ENCODE peak calls at places on chromosomes 12 and 14, in nine cellular contexts. L is fibroblast of the aortic adventitia, E is heart right ventricle, G is GM20000, Y is body of pancreas, J is tibial artery, K is thyroid gland, P is HFF-Myc, R is left ventricle myocardium inferior. A is an unnamed sample.

GRCh38 chr12:94718114-94718513 is 67.8 kb upstream of the TMCC3 start:
- DNase-seq in L (no peak), E (no peak), G (no peak), Y (no peak), J (no peak), K (no peak), P (peak; percentile 2), R (no peak), A (no peak)

GRCh38 chr12:80015660-80016059 is 80.8 kb upstream of the PPP1R12A start:
- DNase-seq in L (no peak), E (no peak), G (no peak), Y (no peak), J (no peak), K (no peak), P (no peak), R (no peak), A (no peak)

GRCh38 chr14:104977681-104978647 is at the start of gene AHNAK2:
- DNase-seq in L (peak; percentile 65), E (peak; percentile 81), G (peak; percentile 82), Y (peak; percentile 81), J (peak; percentile 83), K (peak; percentile 78), P (no peak), R (peak; percentile 78), A (peak; percentile 85)

GRCh38 chr12:78418919-78419318 is 445.7 kb upstream of the SYT1 start:
- DNase-seq in L (no peak), E (no peak), G (no peak), Y (no peak), J (no peak), K (no peak), P (no peak), R (no peak), A (no peak)

GRCh38 chr14:100681111-100681510 is 45.6 kb upstream of the DLK1 start:
- DNase-seq in L (no peak), E (no peak), G (no peak), Y (no peak), J (no peak), K (no peak), P (no peak), R (no peak), A (no peak)

GRCh38 chr14:22002860-22003284 is 329.3 kb upstream of the OR4E1 start:
- DNase-seq in L (no peak), E (no peak), G (no peak), Y (no peak), J (no peak), K (peak; percentile 18), P (no peak), R (no peak), A (peak; percentile 41)

GRCh38 chr14:91926131-91926890 is 21.2 kb downstream of the FBLN5 start:
- DNase-seq in L (no peak), E (no peak), G (no peak), Y (no peak), J (no peak), K (no peak), P (no peak), R (no peak), A (no peak)

GRCh38 chr12:122423258-122424165 is 1.0 kb upstream of the CLIP1 start:
- DNase-seq in L (peak; percentile 36), E (peak; percentile 11), G (peak; percentile 45), Y (peak; percentile 37), J (no peak), K (peak; percentile 12), P (no peak), R (no peak), A (peak; percentile 49)

GRCh38 chr14:61150851-61151250 is 130.3 kb downstream of the TMEM30B start:
- DNase-seq in L (no peak), E (no peak), G (no peak), Y (no peak), J (no peak), K (no peak), P (no peak), R (no peak), A (no peak)

GRCh38 chr12:48185181-48185919 is 1.9 kb downstream of the CCDC184 start:
- DNase-seq in L (no peak), E (no peak), G (peak; percentile 33), Y (no peak), J (no peak), K (no peak), P (no peak), R (no peak), A (no peak)

GRCh38 chr12:48182659-48183058 is 785 bp upstream of the CCDC184 start:
- DNase-seq in L (no peak), E (no peak), G (no peak), Y (no peak), J (no peak), K (no peak), P (no peak), R (no peak), A (no peak)

GRCh38 chr12:48184549-48184922 is 1.1 kb downstream of the CCDC184 start:
- DNase-seq in L (no peak), E (no peak), G (no peak), Y (no peak), J (no peak), K (no peak), P (no peak), R (no peak), A (peak; percentile 14)

GRCh38 chr12:48183091-48183875 is at the start of gene CCDC184:
- DNase-seq in L (peak; percentile 76), E (peak; percentile 62), G (peak; percentile 83), Y (peak; percentile 72), J (peak; percentile 77), K (peak; percentile 17), P (peak; percentile 63), R (peak; percentile 59), A (peak; percentile 58)

DNA sequence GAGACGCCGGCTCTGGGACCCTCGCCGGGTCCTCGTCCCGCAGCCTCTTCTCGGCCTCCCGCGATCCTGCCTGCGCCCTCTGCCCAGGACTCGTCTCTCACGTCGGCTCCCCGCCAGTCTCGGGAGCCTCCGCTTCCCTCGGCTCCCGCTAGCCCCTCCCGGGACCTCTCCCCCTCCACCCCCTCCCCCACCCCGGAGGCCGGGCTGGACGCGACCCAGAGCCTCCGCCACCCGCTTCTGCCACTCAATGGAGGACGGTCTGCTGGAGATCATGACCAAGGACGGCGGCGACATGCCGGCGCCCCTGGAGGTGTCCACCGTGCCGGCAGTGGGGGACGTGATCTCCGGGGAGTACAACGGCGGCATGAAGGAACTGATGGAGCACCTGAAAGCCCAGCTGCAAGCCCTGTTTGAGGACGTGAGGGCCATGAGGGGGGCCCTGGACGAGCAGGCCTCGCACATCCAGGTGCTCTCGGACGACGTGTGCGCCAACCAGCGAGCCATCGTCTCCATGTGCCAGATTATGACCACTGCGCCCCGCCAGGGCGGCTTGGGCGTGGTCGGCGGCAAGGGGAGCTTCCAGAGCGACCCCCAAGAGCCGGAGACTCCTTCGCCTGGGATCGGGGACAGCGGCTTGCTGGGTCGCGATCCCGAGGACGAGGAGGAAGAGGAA is 568 bp downstream of the CCDC184 start:
- DNase-seq in L (no peak), E (no peak), G (no peak), Y (no peak), J (no peak), K (no peak), P (no peak), R (no peak), A (peak; percentile 15)
- TF ChIP-seq CTCF in L (no peak), E (peak; percentile 4), G (no peak), Y (no peak), J (no peak), K (no peak), P (no peak), R (no peak), A (no peak)

GRCh38 chr14:73231874-73232851 is 5.1 kb upstream of the PAPLN start:
- DNase-seq in L (no peak), E (no peak), G (peak; percentile 61), Y (no peak), J (no peak), K (no peak), P (no peak), R (no peak), A (peak; percentile 55)
- TF ChIP-seq CTCF in L (peak; percentile 32), E (no peak), G (peak; percentile 22), Y (no peak), J (no peak), K (no peak), P (peak; percentile 9), R (no peak), A (peak; percentile 57)

GRCh38 chr14:103084021-103084919 is at the start of gene LBHD2:
- DNase-seq in L (peak; percentile 19), E (no peak), G (no peak), Y (no peak), J (no peak), K (no peak), P (no peak), R (no peak), A (peak; percentile 39)

GRCh38 chr14:103081951-103082350 is 2.1 kb upstream of the LBHD2 start:
- DNase-seq in L (no peak), E (no peak), G (no peak), Y (no peak), J (no peak), K (no peak), P (no peak), R (no peak), A (no peak)

GRCh38 chr14:103086771-103087342 is 2.8 kb downstream of the LBHD2 start:
- DNase-seq in L (no peak), E (peak; percentile 9), G (no peak), Y (no peak), J (no peak), K (no peak), P (no peak), R (no peak), A (no peak)

GRCh38 chr14:103087343-103087835 is 3.4 kb downstream of the LBHD2 start:
- DNase-seq in L (no peak), E (peak; percentile 7), G (no peak), Y (no peak), J (no peak), K (no peak), P (no peak), R (no peak), A (no peak)

DNA sequence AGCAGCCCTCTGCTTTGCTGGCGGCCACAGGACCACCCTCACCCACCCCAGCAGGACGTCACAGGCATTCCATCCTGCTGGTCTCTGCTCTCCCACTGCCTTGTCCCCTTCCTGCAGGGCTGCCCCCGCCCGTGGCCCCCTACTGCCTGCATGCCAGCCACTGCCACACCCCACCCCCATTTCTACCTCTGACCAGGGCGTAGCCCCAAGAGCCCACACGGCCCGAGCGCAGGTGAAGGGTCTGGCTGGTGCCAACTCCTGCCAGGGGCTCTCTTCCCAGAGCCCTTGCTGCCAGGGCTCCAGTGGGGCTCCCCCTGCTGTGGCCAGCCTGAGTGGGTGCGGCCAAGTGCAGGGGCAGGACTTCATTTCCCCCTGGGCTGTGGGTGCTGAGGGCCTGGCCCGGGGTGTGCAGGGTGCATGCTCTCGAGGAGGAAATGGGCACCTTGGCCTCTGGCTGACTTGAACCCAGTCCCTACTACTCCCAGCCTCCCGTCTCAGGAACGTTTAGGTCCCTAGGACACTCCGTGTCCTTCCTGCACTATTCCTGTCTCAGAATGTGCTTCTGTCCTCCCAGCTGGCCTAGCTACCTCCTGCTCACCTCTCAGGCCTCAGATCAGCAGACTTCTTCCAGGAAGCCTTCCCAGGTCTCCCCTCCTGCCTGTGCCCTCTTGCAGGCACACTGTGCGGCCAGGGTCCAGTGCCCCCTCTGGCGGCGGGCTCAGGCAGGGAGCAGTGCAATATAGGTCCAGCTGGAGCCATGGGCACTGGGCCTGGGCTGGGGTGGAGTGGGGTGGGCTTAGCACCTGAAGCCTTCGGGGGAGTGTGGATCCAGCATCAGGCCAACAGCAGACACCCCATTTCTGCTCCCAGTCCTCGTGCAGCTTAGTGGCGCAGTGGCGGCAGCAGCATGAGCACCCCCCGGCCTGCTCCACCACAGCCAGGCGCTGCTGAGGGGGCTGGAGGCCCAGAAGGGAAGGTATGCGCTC is 1.4 kb downstream of the LBHD2 start:
- DNase-seq in L (no peak), E (no peak), G (no peak), Y (no peak), J (no peak), K (no peak), P (no peak), R (no peak), A (peak; percentile 57)
- TF ChIP-seq CTCF in L (peak; percentile 26), E (no peak), G (no peak), Y (no peak), J (no peak), K (no peak), P (peak; percentile 56), R (peak; percentile 32), A (peak; percentile 57)

GRCh38 chr12:67827820-67828383 is 161.3 kb upstream of the IFNG-AS1 start:
- DNase-seq in L (peak; percentile 93), E (no peak), G (peak; percentile 28), Y (peak; percentile 30), J (no peak), K (no peak), P (peak; percentile 86), R (no peak), A (no peak)
- TF ChIP-seq CTCF in L (no peak), E (no peak), G (no peak), Y (no peak), J (no peak), K (no peak), P (no peak), R (no peak), A (no peak)

A was measured in endothelial cell.